ENCODE peak calls at places on chromosomes 2 and 18, in nine cellular contexts. One of them, this sample, is unnamed. For H3K9me3, the result is how much of the 10 kb centered on the place peaks cover.

GRCh38 chr2:112881217-112882000 is 29.6 kb upstream of the IL37 start:
- DNase-seq in lower lobe of right lung: peak
- DNase-seq in left lung: peak
- DNase-seq in BE2C: no peak
- DNase-seq in GM23248: peak
- DNase-seq in Panc1: no peak
- DNase-seq in thoracic aorta: no peak
- DNase-seq in left ventricle myocardium inferior: no peak
- DNase-seq in astrocyte: peak
- DNase-seq in this sample: no peak

GRCh38 chr2:14530506-14530905 is 102.0 kb upstream of the LRATD1 start:
- DNase-seq in lower lobe of right lung: no peak
- DNase-seq in left lung: no peak
- DNase-seq in BE2C: no peak
- DNase-seq in astrocyte: peak
- DNase-seq in Panc1: no peak
- DNase-seq in thoracic aorta: no peak
- DNase-seq in left ventricle myocardium inferior: no peak
- DNase-seq in GM23248: peak
- DNase-seq in this sample: no peak

GRCh38 chr2:207784898-207785297 is 15.2 kb upstream of the FZD5 start:
- DNase-seq in thoracic aorta: no peak
- DNase-seq in Panc1: no peak
- DNase-seq in BE2C: no peak
- DNase-seq in lower lobe of right lung: no peak
- DNase-seq in astrocyte: no peak
- DNase-seq in left ventricle myocardium inferior: no peak
- DNase-seq in left lung: no peak
- DNase-seq in GM23248: no peak
- DNase-seq in this sample: no peak

GRCh38 chr18:74399225-74399887 is 57.8 kb downstream of the DIPK1C start:
- DNase-seq in thoracic aorta: no peak
- DNase-seq in left lung: no peak
- DNase-seq in lower lobe of right lung: no peak
- DNase-seq in GM23248: no peak
- DNase-seq in left ventricle myocardium inferior: peak
- DNase-seq in BE2C: no peak
- DNase-seq in astrocyte: no peak
- DNase-seq in Panc1: no peak
- DNase-seq in this sample: no peak

GRCh38 chr18:28174181-28174906 is 2.6 kb downstream of the CDH2 start:
- DNase-seq in BE2C: no peak
- DNase-seq in Panc1: no peak
- DNase-seq in lower lobe of right lung: no peak
- DNase-seq in left lung: no peak
- DNase-seq in GM23248: no peak
- DNase-seq in left ventricle myocardium inferior: no peak
- DNase-seq in astrocyte: no peak
- DNase-seq in thoracic aorta: no peak
- DNase-seq in this sample: no peak

GRCh38 chr2:27763907-27764267 is 7.6 kb upstream of the MRPL33 start:
- DNase-seq in left ventricle myocardium inferior: no peak
- DNase-seq in Panc1: no peak
- DNase-seq in lower lobe of right lung: no peak
- DNase-seq in left lung: no peak
- DNase-seq in thoracic aorta: no peak
- DNase-seq in astrocyte: no peak
- DNase-seq in BE2C: no peak
- DNase-seq in GM23248: no peak
- DNase-seq in this sample: no peak

GRCh38 chr2:220228310-220229006 is 601.0 kb downstream of the SLC4A3 start:
- DNase-seq in left ventricle myocardium inferior: no peak
- DNase-seq in thoracic aorta: no peak
- DNase-seq in GM23248: peak
- DNase-seq in left lung: peak
- DNase-seq in Panc1: peak
- DNase-seq in astrocyte: peak
- DNase-seq in lower lobe of right lung: no peak
- DNase-seq in BE2C: no peak
- DNase-seq in this sample: no peak

GRCh38 chr2:241150660-241151530 is 628 bp downstream of the PPP1R7 start:
- DNase-seq in thoracic aorta: no peak
- DNase-seq in Panc1: no peak
- DNase-seq in BE2C: no peak
- DNase-seq in left lung: peak
- DNase-seq in astrocyte: no peak
- DNase-seq in lower lobe of right lung: no peak
- DNase-seq in GM23248: peak
- DNase-seq in left ventricle myocardium inferior: no peak
- DNase-seq in this sample: no peak

GRCh38 chr2:232875256-232876070 is 5.4 kb downstream of the SNORC start:
- DNase-seq in astrocyte: no peak
- DNase-seq in GM23248: no peak
- DNase-seq in BE2C: no peak
- DNase-seq in left ventricle myocardium inferior: no peak
- DNase-seq in thoracic aorta: no peak
- DNase-seq in lower lobe of right lung: no peak
- DNase-seq in Panc1: no peak
- DNase-seq in left lung: no peak
- DNase-seq in this sample: no peak

GRCh38 chr18:78561757-78562445 is 417.7 kb upstream of the SALL3 start:
- DNase-seq in GM23248: no peak
- DNase-seq in left lung: no peak
- DNase-seq in thoracic aorta: no peak
- DNase-seq in lower lobe of right lung: no peak
- DNase-seq in left ventricle myocardium inferior: no peak
- DNase-seq in BE2C: no peak
- DNase-seq in astrocyte: peak
- DNase-seq in Panc1: no peak
- DNase-seq in this sample: no peak

GRCh38 chr2:63446658-63447057 is 141.6 kb downstream of the WDPCP start:
- DNase-seq in left lung: no peak
- DNase-seq in BE2C: no peak
- DNase-seq in lower lobe of right lung: no peak
- DNase-seq in astrocyte: no peak
- DNase-seq in Panc1: no peak
- DNase-seq in GM23248: no peak
- DNase-seq in left ventricle myocardium inferior: no peak
- DNase-seq in thoracic aorta: no peak
- DNase-seq in this sample: no peak

GRCh38 chr18:51110073-51110797 is 80.2 kb downstream of the SMAD4 start:
- DNase-seq in astrocyte: no peak
- DNase-seq in BE2C: peak
- DNase-seq in thoracic aorta: no peak
- DNase-seq in lower lobe of right lung: peak
- DNase-seq in left ventricle myocardium inferior: peak
- DNase-seq in GM23248: peak
- DNase-seq in left lung: peak
- DNase-seq in Panc1: no peak
- DNase-seq in this sample: peak

GRCh38 chr2:32806857-32807256 is 139.9 kb upstream of the LTBP1 start:
- DNase-seq in lower lobe of right lung: no peak
- DNase-seq in left ventricle myocardium inferior: no peak
- DNase-seq in thoracic aorta: no peak
- DNase-seq in GM23248: no peak
- DNase-seq in Panc1: no peak
- DNase-seq in BE2C: no peak
- DNase-seq in left lung: no peak
- DNase-seq in astrocyte: no peak
- DNase-seq in this sample: no peak

GRCh38 chr2:156673271-156673615 is 237.1 kb downstream of the GPD2 start:
- DNase-seq in astrocyte: no peak
- DNase-seq in Panc1: no peak
- DNase-seq in GM23248: no peak
- DNase-seq in left ventricle myocardium inferior: no peak
- DNase-seq in left lung: no peak
- DNase-seq in lower lobe of right lung: no peak
- DNase-seq in BE2C: no peak
- DNase-seq in thoracic aorta: no peak
- DNase-seq in this sample: no peak

GRCh38 chr18:59769105-59769865 is 72.1 kb upstream of the CCBE1 start:
- DNase-seq in lower lobe of right lung: no peak
- DNase-seq in thoracic aorta: no peak
- DNase-seq in BE2C: no peak
- DNase-seq in GM23248: peak
- DNase-seq in astrocyte: peak
- DNase-seq in left lung: no peak
- DNase-seq in Panc1: no peak
- DNase-seq in left ventricle myocardium inferior: no peak
- DNase-seq in this sample: no peak

GRCh38 chr2:219572237-219573001 is at the start of gene INHA:
- DNase-seq in left ventricle myocardium inferior: no peak
- DNase-seq in BE2C: no peak
- DNase-seq in Panc1: no peak
- DNase-seq in thoracic aorta: no peak
- DNase-seq in left lung: no peak
- DNase-seq in astrocyte: no peak
- DNase-seq in GM23248: no peak
- DNase-seq in lower lobe of right lung: no peak
- DNase-seq in this sample: no peak

GRCh38 chr2:88481937-88482336 is 29.4 kb upstream of the FOXI3 start:
- DNase-seq in lower lobe of right lung: no peak
- DNase-seq in GM23248: peak
- DNase-seq in thoracic aorta: no peak
- DNase-seq in Panc1: peak
- DNase-seq in left ventricle myocardium inferior: no peak
- DNase-seq in astrocyte: no peak
- DNase-seq in left lung: no peak
- DNase-seq in BE2C: no peak
- DNase-seq in this sample: no peak

GRCh38 chr2:10935953-10936942 is 24.5 kb downstream of the KCNF1 start:
- DNase-seq in GM23248: peak
- DNase-seq in left ventricle myocardium inferior: no peak
- DNase-seq in thoracic aorta: no peak
- DNase-seq in left lung: no peak
- DNase-seq in Panc1: peak
- DNase-seq in lower lobe of right lung: no peak
- DNase-seq in astrocyte: peak
- DNase-seq in BE2C: no peak
- DNase-seq in this sample: no peak

DNA sequence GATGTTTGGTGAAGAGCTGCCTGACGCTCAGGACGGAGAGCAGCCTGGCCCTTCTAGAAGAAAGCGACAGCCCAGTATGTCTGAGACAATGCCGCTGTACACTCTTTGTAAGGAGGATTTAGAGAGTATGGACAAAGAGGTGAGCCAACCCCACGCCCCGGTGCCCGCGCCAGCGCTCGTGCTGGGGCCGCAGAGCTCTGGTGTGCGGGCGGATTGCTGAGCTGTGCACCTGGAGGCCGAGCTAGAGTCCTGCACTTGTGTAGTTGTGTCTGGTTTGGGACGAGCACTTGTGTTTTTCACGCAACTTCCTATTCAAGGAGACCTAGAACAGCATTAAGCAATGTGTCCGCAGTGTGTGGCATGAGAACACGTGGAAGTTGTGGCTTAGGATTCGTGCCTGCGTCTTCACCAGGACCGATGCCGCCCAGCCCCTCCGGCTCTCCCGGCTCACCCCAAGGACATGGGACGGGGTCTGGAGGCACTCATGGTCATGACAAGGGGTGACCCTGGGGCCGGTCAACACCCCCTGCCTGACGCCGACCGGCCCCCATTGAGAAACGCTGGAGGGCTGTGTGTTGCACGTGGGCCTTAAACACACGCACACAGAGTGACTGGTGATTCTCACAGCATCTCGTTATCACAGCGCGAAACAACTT is 49.5 kb downstream of the CTDP1 start:
- DNase-seq in BE2C: no peak
- DNase-seq in thoracic aorta: no peak
- DNase-seq in left ventricle myocardium inferior: no peak
- DNase-seq in astrocyte: no peak
- DNase-seq in lower lobe of right lung: no peak
- DNase-seq in GM23248: no peak
- DNase-seq in Panc1: no peak
- DNase-seq in left lung: no peak
- DNase-seq in this sample: no peak
- H3K9me3 ChIP-seq in BE2C: under half
- H3K9me3 ChIP-seq in thoracic aorta: under half
- H3K9me3 ChIP-seq in left ventricle myocardium inferior: under half
- H3K9me3 ChIP-seq in astrocyte: half or more
- H3K9me3 ChIP-seq in lower lobe of right lung: under half
- H3K9me3 ChIP-seq in GM23248: under half
- H3K9me3 ChIP-seq in Panc1: under half
- H3K9me3 ChIP-seq in left lung: under half
- H3K9me3 ChIP-seq in this sample: under half

DNA sequence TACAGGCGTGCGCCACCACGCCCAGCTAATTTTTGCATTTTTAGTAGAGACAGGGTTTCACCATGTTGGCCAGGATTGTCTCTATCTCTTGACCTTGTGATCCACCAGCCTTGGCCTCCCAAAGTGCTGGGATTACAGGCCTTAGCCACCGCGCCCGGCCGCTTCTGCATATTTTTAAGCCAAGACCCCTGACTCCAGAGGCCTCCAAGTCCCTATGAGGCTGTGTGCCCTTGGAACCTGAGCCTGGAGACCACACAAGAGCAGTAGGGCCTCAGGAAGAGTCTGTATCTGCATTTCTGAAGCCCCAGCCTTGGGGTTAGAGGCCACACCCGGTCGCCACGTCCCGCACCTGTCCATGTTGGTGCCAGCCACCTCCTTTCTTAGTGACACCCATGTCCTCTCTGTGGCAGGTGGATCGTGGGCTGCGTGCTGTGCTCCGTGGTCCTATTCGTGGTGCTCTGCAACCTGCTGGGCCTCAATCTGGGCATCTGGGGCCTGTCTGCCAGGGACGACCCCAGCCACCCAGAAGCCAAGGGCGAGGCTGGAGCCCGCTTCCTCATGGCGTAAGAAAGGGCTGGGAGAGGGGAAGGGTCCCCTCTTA is 5.3 kb downstream of the PROM2 start:
- DNase-seq in GM23248: no peak
- DNase-seq in astrocyte: no peak
- DNase-seq in left lung: no peak
- DNase-seq in left ventricle myocardium inferior: no peak
- DNase-seq in Panc1: no peak
- DNase-seq in BE2C: no peak
- DNase-seq in thoracic aorta: no peak
- DNase-seq in lower lobe of right lung: peak
- DNase-seq in this sample: no peak
- H3K9me3 ChIP-seq in GM23248: under half
- H3K9me3 ChIP-seq in astrocyte: under half
- H3K9me3 ChIP-seq in left lung: under half
- H3K9me3 ChIP-seq in left ventricle myocardium inferior: under half
- H3K9me3 ChIP-seq in Panc1: under half
- H3K9me3 ChIP-seq in BE2C: under half
- H3K9me3 ChIP-seq in thoracic aorta: under half
- H3K9me3 ChIP-seq in lower lobe of right lung: under half
- H3K9me3 ChIP-seq in this sample: under half

GRCh38 chr2:100248044-100248330 is 74.3 kb downstream of the LONRF2 start:
- DNase-seq in GM23248: no peak
- DNase-seq in thoracic aorta: no peak
- DNase-seq in Panc1: no peak
- DNase-seq in BE2C: no peak
- DNase-seq in astrocyte: no peak
- DNase-seq in left lung: no peak
- DNase-seq in lower lobe of right lung: no peak
- DNase-seq in left ventricle myocardium inferior: no peak
- DNase-seq in this sample: no peak
- H3K9me3 ChIP-seq in GM23248: under half
- H3K9me3 ChIP-seq in thoracic aorta: under half
- H3K9me3 ChIP-seq in Panc1: under half
- H3K9me3 ChIP-seq in BE2C: under half
- H3K9me3 ChIP-seq in astrocyte: under half
- H3K9me3 ChIP-seq in left lung: under half
- H3K9me3 ChIP-seq in lower lobe of right lung: under half
- H3K9me3 ChIP-seq in left ventricle myocardium inferior: under half
- H3K9me3 ChIP-seq in this sample: under half

GRCh38 chr2:89763254-89763580 is 1071.7 kb downstream of the RPIA start:
- DNase-seq in Panc1: no peak
- DNase-seq in thoracic aorta: no peak
- DNase-seq in left lung: peak
- DNase-seq in left ventricle myocardium inferior: no peak
- DNase-seq in lower lobe of right lung: peak
- DNase-seq in BE2C: peak
- DNase-seq in GM23248: no peak
- DNase-seq in astrocyte: no peak
- DNase-seq in this sample: no peak
- H3K9me3 ChIP-seq in Panc1: under half
- H3K9me3 ChIP-seq in thoracic aorta: under half
- H3K9me3 ChIP-seq in left lung: under half
- H3K9me3 ChIP-seq in left ventricle myocardium inferior: under half
- H3K9me3 ChIP-seq in lower lobe of right lung: under half
- H3K9me3 ChIP-seq in BE2C: under half
- H3K9me3 ChIP-seq in GM23248: under half
- H3K9me3 ChIP-seq in astrocyte: under half
- H3K9me3 ChIP-seq in this sample: under half

This sample was measured in T-helper 17 cell.